ENCODE peak calls at places on chromosomes 7 and 10, in four cellular contexts. M is AG09309, Q is psoas muscle, F is progenitor cell of endocrine pancreas. V is an unnamed sample.

GRCh38 chr10:17851611-17852010 is 42.5 kb downstream of the MRC1 start:
- DNase-seq in Q (peak), M (no peak), F (no peak), V (no peak)

GRCh38 chr7:30970594-30971094 is 6.9 kb downstream of the GHRHR start:
- DNase-seq in M (no peak), Q (no peak), F (no peak), V (no peak)

GRCh38 chr10:18505719-18506118 is 145.7 kb downstream of the NSUN6 start:
- DNase-seq in Q (no peak), F (no peak), M (no peak), V (no peak)

GRCh38 chr7:46202379-46202778 is 281.3 kb upstream of the IGFBP3 start:
- DNase-seq in M (no peak), F (no peak), Q (no peak), V (no peak)

GRCh38 chr7:94696981-94697670 is 41.2 kb upstream of the SGCE start:
- DNase-seq in M (peak), F (no peak), Q (peak), V (no peak)

GRCh38 chr10:56537984-56538383 is 176.9 kb upstream of the ZWINT start:
- DNase-seq in Q (no peak), F (no peak), M (no peak), V (no peak)

GRCh38 chr10:92241158-92241500 is 49.7 kb downstream of the CPEB3 start:
- DNase-seq in Q (no peak), M (no peak), F (no peak), V (no peak)

GRCh38 chr10:79932841-79933379 is 16.0 kb downstream of the SFTPD start:
- DNase-seq in Q (no peak), F (no peak), M (no peak), V (no peak)

GRCh38 chr10:90587081-90587491 is 270.8 kb downstream of the HTR7 start:
- DNase-seq in Q (no peak), M (no peak), F (no peak), V (no peak)

GRCh38 chr10:77619964-77620703 is 17.5 kb downstream of the KCNMA1 start:
- DNase-seq in M (no peak), Q (no peak), F (no peak), V (no peak)

GRCh38 chr7:45162311-45162845 is 4.8 kb downstream of the RAMP3 start:
- DNase-seq in F (no peak), M (no peak), Q (no peak), V (no peak)

GRCh38 chr10:123269017-123269552 is 114.9 kb downstream of the BUB3 start:
- DNase-seq in Q (no peak), F (no peak), M (no peak), V (no peak)

GRCh38 chr10:71980181-71981023 is 16.2 kb downstream of the CHST3 start:
- DNase-seq in F (no peak), M (no peak), Q (no peak), V (no peak)

GRCh38 chr10:3764626-3765375 is 20.2 kb downstream of the KLF6 start:
- DNase-seq in F (no peak), Q (no peak), M (no peak), V (no peak)

GRCh38 chr7:44963526-44964290 is 15.1 kb downstream of the MYO1G start:
- DNase-seq in M (no peak), F (no peak), Q (no peak), V (no peak)

GRCh38 chr7:90621892-90622182 is 25.7 kb downstream of the CDK14 start:
- DNase-seq in M (no peak), Q (no peak), F (no peak), V (no peak)

GRCh38 chr7:70354409-70355169 is 756.3 kb downstream of the AUTS2 start:
- DNase-seq in M (no peak), F (no peak), Q (no peak), V (no peak)

GRCh38 chr10:79559726-79560125 is 481 bp downstream of the SFTPA2 start:
- DNase-seq in F (no peak), M (no peak), Q (no peak), V (no peak)

GRCh38 chr7:104883718-104884452 is 130.1 kb upstream of the KMT2E start:
- DNase-seq in M (peak), Q (peak), F (peak), V (peak)

GRCh38 chr10:78299861-78300453 is 266.3 kb downstream of the RPS24 start:
- DNase-seq in F (no peak), M (no peak), Q (peak), V (no peak)

GRCh38 chr10:16989826-16990293 is 139.8 kb downstream of the CUBN start:
- DNase-seq in Q (no peak), F (no peak), M (no peak), V (no peak)

GRCh38 chr10:60203993-60204618 is 185.6 kb downstream of the ANK3 start:
- DNase-seq in M (no peak), Q (no peak), F (no peak), V (no peak)

GRCh38 chr10:126123466-126123865 is 227.1 kb downstream of the FANK1 start:
- DNase-seq in F (no peak), M (no peak), Q (no peak), V (no peak)

GRCh38 chr10:128604025-128604424 is 477.8 kb upstream of the MKI67 start:
- DNase-seq in M (no peak), F (no peak), Q (no peak), V (no peak)

GRCh38 chr7:151168787-151169162 is 1.3 kb upstream of the GBX1 start:
- DNase-seq in Q (no peak), M (no peak), F (no peak), V (no peak)

GRCh38 chr7:265192-265997 is 24.6 kb upstream of the FOXL3 start:
- DNase-seq in Q (peak), F (no peak), M (no peak), V (no peak)

GRCh38 chr7:25148772-25149575 is 23.9 kb upstream of the CYCS start:
- DNase-seq in M (no peak), Q (no peak), F (no peak), V (no peak)

GRCh38 chr7:158471716-158472115 is 115.9 kb downstream of the PTPRN2 start:
- DNase-seq in F (no peak), Q (no peak), M (no peak), V (no peak)

GRCh38 chr7:151462306-151462779 is 22.4 kb upstream of the CRYGN start:
- DNase-seq in M (no peak), F (no peak), Q (no peak), V (no peak)

GRCh38 chr10:72009062-72009429 is 44.9 kb downstream of the CHST3 start:
- DNase-seq in Q (no peak), F (no peak), M (no peak), V (no peak)

GRCh38 chr7:28678421-28678965 is 266.2 kb downstream of the CREB5 start:
- DNase-seq in Q (no peak), F (no peak), M (no peak), V (no peak)

GRCh38 chr7:27846388-27846787 is 106.4 kb downstream of the TAX1BP1 start:
- DNase-seq in Q (no peak), M (no peak), F (no peak), V (no peak)

GRCh38 chr7:156919132-156919713 is 26.2 kb upstream of the LMBR1 start:
- DNase-seq in F (no peak), Q (no peak), M (no peak), V (no peak)

GRCh38 chr10:89829262-89829886 is 128.0 kb downstream of the KIF20B start:
- DNase-seq in F (no peak), Q (no peak), M (no peak), V (no peak)

GRCh38 chr10:49200859-49201258 is 12.7 kb upstream of the TMEM273 start:
- DNase-seq in Q (no peak), F (no peak), M (no peak), V (no peak)

GRCh38 chr10:48634198-48634983 is 29.5 kb upstream of the ARHGAP22 start:
- DNase-seq in F (no peak), M (peak), Q (peak), V (no peak)

DNA sequence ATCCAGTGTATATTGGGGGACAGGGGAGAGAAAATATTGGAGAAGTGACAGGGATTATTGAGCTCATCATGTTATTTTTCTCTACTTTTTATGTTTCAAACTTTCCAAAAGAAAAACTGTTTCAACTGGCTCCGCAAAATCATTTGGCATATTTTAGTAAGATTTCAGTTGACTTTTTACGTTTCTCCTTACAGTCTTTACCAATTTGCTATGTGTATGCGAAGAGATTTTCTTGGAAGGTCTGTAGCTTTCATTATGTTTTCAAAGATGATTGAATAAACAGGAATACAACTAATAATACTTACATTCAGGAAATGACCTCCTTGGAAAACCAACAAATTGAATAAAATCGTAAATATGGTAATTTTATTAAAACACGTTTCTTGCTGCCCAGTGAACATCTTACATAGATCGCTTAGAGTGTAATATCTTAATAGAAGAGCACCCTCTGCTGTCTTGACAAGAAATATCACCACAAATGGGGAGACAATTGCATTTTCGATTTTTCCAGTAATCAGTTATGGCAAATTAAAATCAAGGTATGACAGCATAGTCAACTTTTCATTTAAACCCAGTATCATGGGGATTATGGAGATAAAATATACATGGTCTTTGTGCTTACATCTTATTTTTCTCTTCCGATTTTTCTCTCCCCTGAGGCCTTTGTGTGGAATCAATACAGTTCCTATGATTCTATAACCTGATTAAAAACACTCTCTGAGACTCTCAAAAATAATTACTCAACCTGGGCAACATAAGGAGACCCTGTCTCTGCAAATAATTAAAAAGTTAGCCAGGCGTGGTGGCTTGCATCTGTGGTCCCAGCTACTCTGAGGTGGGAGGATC is 43.1 kb downstream of the MBL2 start:
- DNase-seq in F (no peak), Q (no peak), M (no peak), V (no peak)
- TF ChIP-seq CTCF in F (peak), Q (peak), M (peak), V (peak)

DNA sequence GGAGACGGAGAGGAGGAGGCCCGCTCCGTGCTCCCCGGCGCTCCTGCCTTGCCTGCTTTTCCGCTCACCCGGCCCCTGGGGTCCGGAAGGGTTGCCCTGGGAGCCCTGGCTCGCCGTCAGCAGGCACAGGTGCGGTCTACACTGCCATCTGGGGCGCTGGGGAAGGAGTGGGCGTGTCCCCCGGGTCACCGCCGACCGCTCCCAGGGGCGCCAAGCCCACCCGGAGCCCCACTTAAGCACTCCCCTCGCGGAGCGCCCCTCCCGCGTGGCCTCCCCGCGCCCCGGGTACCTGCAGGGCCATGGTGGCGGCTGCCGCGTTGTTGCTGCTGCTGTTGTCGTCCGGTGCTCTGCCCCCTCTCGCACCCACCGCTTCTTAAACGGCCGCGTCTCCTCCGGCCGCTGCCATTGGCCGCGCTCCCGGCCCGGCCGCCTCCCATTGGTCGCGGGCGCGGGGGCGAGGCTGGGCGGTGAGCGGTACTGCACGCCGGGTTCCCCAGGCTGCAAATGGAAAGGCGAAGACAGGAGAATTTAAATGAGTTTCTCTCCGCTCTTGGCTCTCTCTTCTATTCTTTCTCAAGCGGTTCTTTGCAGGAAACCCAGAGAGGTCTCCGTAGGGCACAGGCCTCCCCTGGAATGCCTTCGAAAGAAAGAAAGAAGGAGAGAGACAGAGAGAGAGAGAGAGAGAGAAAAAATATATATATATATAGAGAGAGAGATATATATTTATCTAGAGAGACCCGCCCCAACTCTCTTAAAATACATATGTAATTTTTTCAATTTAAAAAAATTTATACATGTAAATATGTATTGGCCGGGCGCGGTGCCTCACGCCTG is at the start of gene ACBD7:
- DNase-seq in M (no peak), Q (peak), F (peak), V (peak)
- TF ChIP-seq CTCF in M (peak), Q (peak), F (peak), V (peak)

GRCh38 chr10:83682399-83682798 is 456.9 kb upstream of the GHITM start:
- DNase-seq in Q (no peak), M (no peak), F (no peak), V (no peak)

GRCh38 chr10:83680470-83680891 is 458.8 kb upstream of the GHITM start:
- DNase-seq in F (no peak), Q (no peak), M (no peak), V (no peak)

GRCh38 chr10:83678850-83679249 is 460.5 kb upstream of the GHITM start:
- DNase-seq in F (no peak), M (no peak), Q (no peak), V (no peak)

DNA sequence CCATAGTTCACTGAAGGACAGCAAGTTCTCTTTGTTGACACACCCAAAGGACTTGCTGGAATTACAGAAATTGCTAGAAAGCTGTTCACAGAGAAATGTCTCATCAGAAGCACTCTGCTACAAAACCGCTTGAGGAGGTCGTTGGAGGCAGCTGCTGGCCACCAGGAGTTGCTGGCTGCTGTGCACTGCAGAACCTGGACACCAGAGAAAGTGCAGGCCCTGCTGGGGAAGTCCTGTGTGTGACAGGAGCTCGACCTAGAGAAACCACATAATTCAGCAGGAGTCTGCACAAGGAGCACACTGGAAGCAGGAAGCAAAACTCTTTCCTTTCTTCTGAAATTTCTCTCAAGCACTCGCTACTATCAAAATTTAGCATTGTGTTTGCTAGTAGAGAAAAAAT is 461.5 kb upstream of the GHITM start:
- DNase-seq in Q (no peak), F (no peak), M (no peak), V (no peak)
- TF ChIP-seq CTCF in Q (no peak), F (no peak), M (no peak), V (no peak)

GRCh38 chr7:91949221-91950009 is 8.8 kb downstream of the AKAP9 start:
- DNase-seq in Q (no peak), M (no peak), F (no peak), V (no peak)

GRCh38 chr7:91946549-91946948 is 5.9 kb downstream of the AKAP9 start:
- DNase-seq in Q (no peak), M (no peak), F (no peak), V (no peak)

GRCh38 chr7:91942312-91942711 is 1.6 kb downstream of the AKAP9 start:
- DNase-seq in Q (no peak), F (no peak), M (no peak), V (no peak)

GRCh38 chr7:91947948-91948347 is 7.3 kb downstream of the AKAP9 start:
- DNase-seq in F (no peak), Q (no peak), M (no peak), V (no peak)

GRCh38 chr7:91945476-91945875 is 4.8 kb downstream of the AKAP9 start:
- DNase-seq in M (no peak), F (no peak), Q (no peak), V (no peak)
- TF ChIP-seq CTCF in M (peak), F (no peak), Q (no peak), V (no peak)

GRCh38 chr7:82859106-82859850 is 303.4 kb downstream of the PCLO start:
- DNase-seq in F (no peak), M (no peak), Q (no peak), V (no peak)
- TF ChIP-seq CTCF in F (no peak), M (no peak), Q (no peak), V (no peak)

GRCh38 chr7:155644971-155645509 is 579 bp downstream of the RBM33 start:
- DNase-seq in M (no peak), F (peak), Q (peak), V (no peak)
- TF ChIP-seq CTCF in M (no peak), F (no peak), Q (no peak), V (no peak)

GRCh38 chr10:133351408-133352318 is 4.5 kb downstream of the PRAP1 start:
- DNase-seq in M (no peak), F (no peak), Q (no peak), V (no peak)
- TF ChIP-seq CTCF in M (no peak), F (no peak), Q (no peak), V (no peak)

DNA sequence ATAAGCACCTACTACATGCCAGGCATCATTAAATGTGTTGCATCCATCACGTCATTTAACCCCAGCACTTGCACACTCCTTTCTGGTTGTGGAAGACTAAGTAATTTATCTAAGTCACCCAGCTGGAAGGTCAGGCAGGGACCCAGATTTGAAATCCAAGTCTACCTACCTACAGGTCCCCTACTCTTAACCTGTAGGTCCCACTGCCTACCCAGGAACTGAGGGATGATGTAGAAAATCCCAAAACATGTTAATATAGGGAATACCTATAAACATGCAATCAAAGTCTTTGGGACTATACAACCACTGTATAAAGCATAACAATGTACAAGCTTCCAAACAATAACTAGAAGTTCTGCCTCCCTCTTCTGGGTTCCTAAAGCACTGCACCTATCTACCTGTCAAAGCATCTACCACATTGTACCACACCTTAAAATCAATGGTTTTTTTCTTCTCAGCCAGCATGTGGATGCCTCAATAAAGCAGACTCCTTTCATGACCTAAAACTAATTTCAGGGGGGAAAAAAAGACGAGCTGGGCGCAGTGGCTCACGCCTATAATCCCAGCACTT is 5.6 kb downstream of the IL6 start:
- DNase-seq in M (no peak), F (no peak), Q (no peak), V (no peak)
- TF ChIP-seq CTCF in M (peak), F (peak), Q (peak), V (no peak)

GRCh38 chr10:13439771-13440708 is 88.8 kb downstream of the BEND7 start:
- DNase-seq in M (no peak), F (peak), Q (peak), V (peak)

GRCh38 chr10:13441476-13441875 is 87.3 kb downstream of the BEND7 start:
- DNase-seq in Q (no peak), F (no peak), M (no peak), V (no peak)

GRCh38 chr10:13439313-13439712 is 89.5 kb downstream of the BEND7 start:
- DNase-seq in F (no peak), Q (no peak), M (no peak), V (no peak)

GRCh38 chr10:13437026-13437555 is 89.0 kb upstream of the SEPHS1 start:
- DNase-seq in M (no peak), Q (no peak), F (no peak), V (no peak)

GRCh38 chr10:13440709-13441061 is 88.1 kb downstream of the BEND7 start:
- DNase-seq in Q (no peak), M (no peak), F (no peak), V (no peak)
- TF ChIP-seq CTCF in Q (no peak), M (no peak), F (peak), V (peak)

V was measured in mesothelial cell of epicardium.